ENCODE peak calls at places on chromosomes 16 and 17, in four cellular contexts. W, E, A and B are unnamed samples.

GRCh38 chr17:80005360-80006338 is 30.0 kb downstream of the TBC1D16 start:
- DNase-seq in W (peak), E (peak), A (peak), B (peak)

GRCh38 chr16:10322723-10323527 is 62.9 kb upstream of the ATF7IP2 start:
- DNase-seq in E (no peak), A (no peak), W (no peak), B (no peak)

GRCh38 chr17:49439673-49440571 is 25.2 kb upstream of the PHB1 start:
- DNase-seq in W (no peak), E (peak), A (peak), B (peak)

GRCh38 chr17:47423406-47424295 is 99.9 kb downstream of the EFCAB13 start:
- DNase-seq in W (peak), E (no peak), A (peak), B (peak)

GRCh38 chr17:69809331-69809730 is 265.7 kb upstream of the KCNJ16 start:
- DNase-seq in A (no peak), E (no peak), W (no peak), B (no peak)

GRCh38 chr16:51636913-51637743 is 486.1 kb upstream of the SALL1 start:
- DNase-seq in A (peak), W (peak), E (no peak), B (peak)

GRCh38 chr16:58099097-58099955 is 29.9 kb downstream of the CFAP20 start:
- DNase-seq in E (no peak), A (no peak), W (no peak), B (no peak)

GRCh38 chr17:56395787-56396186 is 197.7 kb upstream of the NOG start:
- DNase-seq in E (no peak), A (no peak), W (no peak), B (no peak)

GRCh38 chr16:86477642-86478041 is 32.7 kb upstream of the FOXF1 start:
- DNase-seq in A (no peak), W (no peak), E (peak), B (no peak)
- H2BK120ac ChIP-seq in A (no peak), W (no peak), E (no peak), B (no peak)

GRCh38 chr17:4579678-4580077 is 4.7 kb upstream of the SMTNL2 start:
- DNase-seq in E (no peak), A (no peak), W (no peak), B (no peak)

GRCh38 chr17:4574448-4575045 is 9.8 kb upstream of the SMTNL2 start:
- DNase-seq in E (no peak), W (no peak), A (no peak), B (no peak)

GRCh38 chr17:4576729-4577322 is 7.5 kb upstream of the SMTNL2 start:
- DNase-seq in A (peak), E (no peak), W (peak), B (peak)

GRCh38 chr17:4580291-4580690 is 4.0 kb upstream of the SMTNL2 start:
- DNase-seq in E (no peak), A (no peak), W (no peak), B (no peak)

DNA sequence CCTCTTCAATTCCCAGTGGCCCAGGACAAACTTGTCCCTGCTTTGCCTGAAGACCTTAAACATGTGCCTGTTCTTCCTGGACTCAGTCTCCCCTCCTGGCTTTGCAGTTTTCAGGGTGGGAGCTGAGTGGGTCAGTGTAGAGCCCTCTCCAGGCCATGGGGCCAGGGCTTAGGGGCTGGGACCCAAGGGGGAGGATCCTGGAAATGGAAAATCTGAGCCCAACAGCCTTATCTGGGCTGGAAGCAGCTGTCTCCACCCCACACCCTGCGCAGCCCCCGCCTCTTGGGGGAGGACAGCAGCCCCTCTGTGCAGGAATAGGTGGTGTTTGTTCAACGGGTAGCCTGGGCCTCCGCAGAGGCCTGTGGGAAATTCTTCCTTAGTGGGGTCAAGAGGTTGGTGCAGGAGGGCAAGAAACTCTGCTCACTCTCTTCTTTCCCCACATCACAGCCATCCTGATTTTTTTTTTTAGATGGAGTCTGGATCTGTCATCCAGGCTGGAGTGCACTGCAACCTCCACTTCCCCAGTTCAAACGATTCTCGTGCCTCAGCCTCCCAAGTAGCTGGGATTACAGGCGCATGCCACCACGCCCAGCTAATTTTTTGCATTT is 6.8 kb upstream of the SMTNL2 start:
- DNase-seq in W (no peak), E (no peak), A (no peak), B (no peak)
- H2BK15ac ChIP-seq in W (no peak), E (no peak), A (peak), B (no peak)

GRCh38 chr16:85514601-85515318 is 98.4 kb upstream of the GSE1 start:
- DNase-seq in W (peak), E (peak), A (no peak), B (no peak)
- H3K56ac ChIP-seq in W (no peak), E (peak), A (no peak), B (no peak)

GRCh38 chr16:30786936-30787612 is at the start of gene ZNF629:
- DNase-seq in E (peak), W (peak), A (peak), B (peak)
- H2BK120ac ChIP-seq in E (peak), W (peak), A (no peak), B (no peak)

GRCh38 chr17:16928406-16929280 is 43.3 kb downstream of the TNFRSF13B start:
- DNase-seq in E (no peak), A (no peak), W (no peak), B (no peak)
- H2BK15ac ChIP-seq in E (no peak), A (no peak), W (no peak), B (no peak)

DNA sequence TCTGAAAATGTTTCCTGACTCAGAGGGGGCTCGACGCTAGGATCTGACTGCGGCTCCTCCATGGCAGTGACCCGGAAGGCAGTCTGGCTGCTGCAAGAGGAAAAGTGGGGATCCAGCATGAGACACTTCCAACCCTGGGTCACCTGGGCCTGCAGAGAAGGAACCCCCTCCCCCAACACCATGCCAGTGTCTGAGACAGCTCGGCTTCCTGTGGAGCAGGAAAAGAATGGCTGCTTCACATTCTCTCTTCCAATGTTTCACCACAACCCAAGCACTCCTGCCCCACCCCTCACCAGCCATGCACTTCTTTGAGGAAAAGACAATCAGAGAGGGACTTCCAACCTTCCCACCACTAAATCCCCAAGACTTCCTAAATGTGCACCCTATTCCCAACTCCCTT is 10.8 kb downstream of the TP53 start:
- DNase-seq in E (no peak), A (no peak), W (peak), B (peak)
- H3K56ac ChIP-seq in E (no peak), A (no peak), W (peak), B (no peak)

DNA sequence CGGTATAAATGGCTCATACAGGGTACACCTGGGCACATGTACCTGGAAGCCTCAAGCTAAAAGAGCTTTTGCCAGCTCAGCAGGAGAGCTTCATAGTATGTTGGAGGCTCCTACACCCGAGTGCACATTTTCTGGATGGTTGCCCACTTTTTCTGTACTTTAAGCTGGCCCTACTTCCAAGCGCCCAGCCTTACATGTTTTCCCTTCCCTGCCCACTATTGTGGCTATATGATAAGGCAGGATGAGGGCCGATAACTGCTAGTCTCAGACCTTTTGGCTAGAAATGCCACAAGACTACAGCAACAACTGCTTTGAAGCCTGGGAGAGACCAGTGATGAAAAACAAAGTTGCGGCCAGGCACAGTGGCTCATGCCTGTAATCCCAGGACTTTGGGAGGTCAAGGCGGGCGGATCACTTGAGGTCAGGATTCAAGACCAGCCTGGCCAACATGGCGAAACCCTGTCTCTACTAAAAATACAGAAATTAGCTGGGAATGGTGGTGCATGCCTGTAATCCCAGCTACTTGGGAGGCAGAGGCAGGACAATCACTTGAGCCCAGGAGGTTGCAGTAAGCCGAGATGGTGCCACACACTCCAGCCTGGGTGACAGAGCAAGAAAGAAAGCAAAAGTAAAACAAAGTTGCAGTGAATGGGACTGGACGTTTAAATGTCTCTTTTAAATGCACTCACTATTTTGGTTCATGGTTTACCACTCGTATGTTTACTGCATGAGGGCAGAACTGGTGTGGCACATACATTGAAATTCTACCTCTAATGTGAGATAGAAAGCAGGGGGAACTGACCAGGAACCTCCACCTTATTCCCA is 14.2 kb upstream of the MARCHF10 start:
- DNase-seq in A (no peak), W (no peak), E (no peak), B (no peak)
- H2BK120ac ChIP-seq in A (no peak), W (no peak), E (peak), B (no peak)